ENCODE peak calls at places on chromosome 2, in nine cellular contexts. A is neural crest cell, T is fibroblast of lung, I is cardiac muscle cell, Q is esophagus squamous epithelium, S is H9, E is neural progenitor cell, L is mammary epithelial cell, N is OCI-LY7. U is an unnamed sample.

GRCh38 chr2:48124592-48124991 is 218.3 kb upstream of the FBXO11 start:
- DNase-seq in S (no peak), N (no peak), A (no peak), T (no peak), Q (no peak), I (no peak), L (no peak), E (no peak), U (no peak)

GRCh38 chr2:146918280-146918679 is 926.5 kb upstream of the ACVR2A start:
- DNase-seq in A (no peak), I (no peak), S (no peak), N (no peak), Q (no peak), T (no peak), L (no peak), E (no peak), U (no peak)

GRCh38 chr2:172439911-172440310 is 12.5 kb downstream of the ITGA6 start:
- DNase-seq in E (no peak), T (no peak), S (no peak), L (no peak), A (no peak), I (no peak), N (no peak), Q (no peak), U (no peak)

GRCh38 chr2:224772494-224772893 is 56.3 kb upstream of the CCDC195 start:
- DNase-seq in A (no peak), S (no peak), I (no peak), Q (no peak), L (no peak), E (no peak), N (no peak), T (no peak), U (no peak)

GRCh38 chr2:114421781-114422180 is 20.7 kb upstream of the DPP10 start:
- DNase-seq in N (no peak), A (no peak), T (no peak), I (peak; percentile 1), S (peak; percentile 40), Q (no peak), L (no peak), E (no peak), U (no peak)

GRCh38 chr2:101754613-101755012 is 57.1 kb downstream of the MAP4K4 start:
- DNase-seq in L (peak; percentile 41), S (no peak), T (peak; percentile 38), A (no peak), I (no peak), Q (no peak), N (no peak), E (no peak), U (no peak)

GRCh38 chr2:55302241-55302640 is 33.2 kb upstream of the MTIF2 start:
- DNase-seq in N (no peak), I (no peak), T (no peak), L (no peak), A (no peak), Q (no peak), E (no peak), S (no peak), U (no peak)

GRCh38 chr2:12469053-12469625 is 247.6 kb upstream of the TRIB2 start:
- DNase-seq in Q (no peak), L (no peak), S (no peak), A (no peak), T (no peak), I (no peak), N (no peak), E (no peak), U (no peak)

GRCh38 chr2:42045956-42046748 is 1.7 kb upstream of the PKDCC start:
- DNase-seq in T (peak; percentile 21), S (no peak), Q (no peak), E (peak; percentile 63), I (peak; percentile 35), N (no peak), L (no peak), A (no peak), U (no peak)

GRCh38 chr2:129857200-129857599 is 122.3 kb upstream of the RAB6C start:
- DNase-seq in I (no peak), E (no peak), N (no peak), Q (no peak), A (no peak), L (peak; percentile 45), S (no peak), T (no peak), U (no peak)

GRCh38 chr2:172455121-172455515 is 27.7 kb downstream of the ITGA6 start:
- DNase-seq in T (no peak), I (no peak), Q (no peak), E (no peak), A (no peak), L (no peak), S (no peak), N (no peak), U (no peak)

GRCh38 chr2:169362346-169363026 is at the start of gene LRP2:
- DNase-seq in E (peak; percentile 74), I (peak; percentile 32), L (peak; percentile 2), Q (no peak), S (peak; percentile 38), A (peak; percentile 58), T (no peak), N (no peak), U (peak; percentile 42)

GRCh38 chr2:169363027-169363569 is 764 bp upstream of the LRP2 start:
- DNase-seq in Q (no peak), I (no peak), T (no peak), E (peak; percentile 37), L (no peak), A (peak; percentile 26), S (peak; percentile 21), N (no peak), U (no peak)

GRCh38 chr2:169363570-169364150 is 1.3 kb upstream of the LRP2 start:
- DNase-seq in N (no peak), S (peak; percentile 49), I (peak; percentile 36), E (peak; percentile 76), T (peak; percentile 8), Q (no peak), A (peak; percentile 32), L (peak; percentile 1), U (peak; percentile 10)

GRCh38 chr2:169360984-169361705 is 1.2 kb downstream of the LRP2 start:
- DNase-seq in L (no peak), T (peak; percentile 1), A (peak; percentile 43), I (peak; percentile 29), N (no peak), E (peak; percentile 93), S (peak; percentile 56), Q (no peak), U (peak; percentile 4)

DNA sequence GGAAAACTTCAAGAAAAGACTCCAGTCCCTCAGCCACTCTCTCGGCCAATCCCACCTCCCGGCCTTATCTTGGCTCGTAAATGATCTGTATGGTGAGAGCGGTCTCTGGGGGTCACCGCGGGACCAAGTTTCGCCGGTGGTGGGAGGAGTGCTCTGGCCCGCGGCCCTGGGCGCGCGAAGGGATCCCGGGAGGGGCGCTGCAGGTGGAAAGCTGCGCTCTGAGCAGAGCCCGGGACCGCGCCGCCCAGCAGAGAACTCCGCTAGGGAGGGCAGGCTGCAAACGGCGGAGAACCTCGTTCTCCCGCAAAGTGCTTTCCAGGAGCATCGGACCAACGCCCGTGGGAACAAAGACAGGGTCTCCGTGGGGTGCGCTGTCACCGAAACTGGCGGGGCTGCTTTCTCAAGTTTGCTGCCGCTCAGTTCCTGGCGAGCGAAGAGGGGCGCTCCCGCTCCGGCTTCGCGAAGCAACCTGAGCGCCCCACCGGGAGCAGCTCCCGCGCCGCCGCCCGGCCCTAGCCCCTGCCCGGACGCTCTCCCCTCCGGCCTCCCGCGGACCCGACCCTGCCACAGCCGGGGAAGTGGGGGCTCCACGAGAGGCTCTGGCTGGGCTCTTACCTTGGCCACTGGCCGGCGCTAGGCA is 508 bp downstream of the LRP2 start:
- DNase-seq in E (peak; percentile 72), T (no peak), L (peak; percentile 4), S (peak; percentile 53), Q (no peak), I (peak; percentile 74), A (peak; percentile 43), N (no peak), U (peak; percentile 36)
- TF ChIP-seq CTCF in E (peak; percentile 7), T (no peak), L (no peak), S (no peak), Q (no peak), I (no peak), A (no peak), N (no peak), U (no peak)

GRCh38 chr2:8670580-8670979 is 11.3 kb upstream of the ID2 start:
- DNase-seq in T (no peak), N (no peak), S (peak; percentile 5), I (no peak), E (no peak), A (no peak), L (no peak), Q (no peak), U (no peak)
- TF ChIP-seq CTCF in T (no peak), N (no peak), S (no peak), I (no peak), E (no peak), A (no peak), L (no peak), Q (no peak), U (no peak)

GRCh38 chr2:26927221-26927620 is 43.2 kb upstream of the MAPRE3 start:
- DNase-seq in L (no peak), A (no peak), I (no peak), Q (no peak), N (no peak), S (peak; percentile 8), E (no peak), T (no peak), U (no peak)

GRCh38 chr2:26921323-26921722 is 49.1 kb upstream of the MAPRE3 start:
- DNase-seq in Q (no peak), I (no peak), L (no peak), E (no peak), A (no peak), T (no peak), N (no peak), S (no peak), U (no peak)

GRCh38 chr2:26925100-26925791 is 45.2 kb upstream of the MAPRE3 start:
- DNase-seq in I (peak; percentile 42), T (no peak), S (peak; percentile 46), L (no peak), N (no peak), A (no peak), Q (no peak), E (peak; percentile 69), U (no peak)

GRCh38 chr2:26922638-26923466 is 47.6 kb upstream of the MAPRE3 start:
- DNase-seq in T (peak; percentile 15), L (peak; percentile 45), A (peak; percentile 31), S (peak; percentile 78), E (peak; percentile 82), I (peak; percentile 81), N (peak; percentile 61), Q (no peak), U (peak; percentile 68)

DNA sequence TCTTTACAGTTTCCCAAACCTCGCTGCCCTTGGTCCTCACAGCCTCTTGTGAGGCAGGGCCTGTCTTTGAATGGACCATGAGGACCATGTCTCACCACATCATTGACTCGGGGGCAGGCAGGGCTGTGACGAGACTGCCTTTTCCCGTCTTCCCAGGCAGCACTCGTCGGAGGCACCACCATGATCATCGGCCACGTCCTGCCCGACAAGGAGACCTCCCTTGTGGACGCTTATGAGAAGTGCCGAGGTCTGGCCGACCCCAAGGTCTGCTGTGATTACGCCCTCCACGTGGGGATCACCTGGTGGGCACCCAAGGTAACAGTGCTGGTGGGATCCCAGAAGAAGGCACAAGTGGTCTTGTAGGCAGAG is 45.7 kb upstream of the MAPRE3 start:
- DNase-seq in T (no peak), E (no peak), N (no peak), S (peak; percentile 36), I (no peak), Q (no peak), L (no peak), A (no peak), U (no peak)
- TF ChIP-seq CTCF in T (no peak), E (no peak), N (no peak), S (no peak), I (no peak), Q (no peak), L (no peak), A (no peak), U (no peak)

GRCh38 chr2:198471291-198471690 is 666.9 kb downstream of the PLCL1 start:
- DNase-seq in I (peak; percentile 8), E (peak; percentile 9), Q (no peak), S (no peak), T (no peak), N (peak; percentile 24), L (no peak), A (no peak), U (no peak)
- TF ChIP-seq CTCF in I (no peak), E (peak; percentile 45), Q (no peak), S (peak; percentile 74), T (no peak), N (peak; percentile 75), L (peak; percentile 23), A (peak; percentile 45), U (peak; percentile 27)